ENCODE peak calls at places on chromosome 18, in four cellular contexts. M is endothelial cell of umbilical vein, I is RWPE1, T is psoas muscle. C is an unnamed sample.

GRCh38 chr18:2926528-2926927 is 79.7 kb downstream of the EMILIN2 start:
- DNase-seq in M (no peak), I (no peak), T (no peak), C (no peak)

GRCh38 chr18:9802774-9803697 is 82.7 kb upstream of the TXNDC2 start:
- DNase-seq in I (no peak), M (no peak), T (no peak), C (no peak)

GRCh38 chr18:77124452-77124922 is 8.1 kb downstream of the MBP start:
- DNase-seq in I (no peak), M (no peak), T (peak), C (peak)

GRCh38 chr18:57107141-57107832 is 39.6 kb upstream of the BOD1L2 start:
- DNase-seq in I (peak), T (no peak), M (peak), C (peak)

GRCh38 chr18:46502444-46502843 is 154.6 kb downstream of the LOXHD1 start:
- DNase-seq in T (no peak), M (no peak), I (peak), C (no peak)

GRCh38 chr18:2244641-2245040 is 326.7 kb downstream of the METTL4 start:
- DNase-seq in M (no peak), I (no peak), T (no peak), C (no peak)

GRCh38 chr18:34493099-34493544 is 217.0 kb upstream of the DTNA start:
- DNase-seq in I (no peak), T (peak), M (peak), C (peak)

GRCh38 chr18:37272841-37273240 is 292.8 kb downstream of the CELF4 start:
- DNase-seq in I (no peak), M (no peak), T (no peak), C (no peak)

GRCh38 chr18:49321800-49322461 is 138.5 kb downstream of the DYM start:
- DNase-seq in T (no peak), M (peak), I (no peak), C (no peak)

GRCh38 chr18:13112982-13113381 is 105.6 kb upstream of the LDLRAD4 start:
- DNase-seq in M (peak), T (no peak), I (no peak), C (peak)

GRCh38 chr18:55403555-55403954 is 184.4 kb downstream of the TCF4 start:
- DNase-seq in I (no peak), M (no peak), T (no peak), C (no peak)

GRCh38 chr18:46411862-46412690 is 244.9 kb downstream of the LOXHD1 start:
- DNase-seq in I (no peak), M (no peak), T (peak), C (no peak)

GRCh38 chr18:48122376-48122775 is 191.9 kb upstream of the SMAD2 start:
- DNase-seq in M (no peak), I (no peak), T (no peak), C (no peak)

GRCh38 chr18:64410685-64411084 is 261.8 kb upstream of the LINC00305 start:
- DNase-seq in I (no peak), T (no peak), M (peak), C (no peak)

GRCh38 chr18:74806700-74807416 is 209.2 kb downstream of the ZNF407 start:
- DNase-seq in I (peak), T (no peak), M (peak), C (peak)

GRCh38 chr18:8365006-8365405 is 244.2 kb upstream of the RAB12 start:
- DNase-seq in M (no peak), I (no peak), T (no peak), C (no peak)

GRCh38 chr18:79395308-79395640 is 456 bp upstream of the NFATC1 start:
- DNase-seq in I (no peak), M (no peak), T (no peak), C (no peak)

GRCh38 chr18:79397288-79397829 is 1.6 kb downstream of the NFATC1 start:
- DNase-seq in T (peak), I (no peak), M (peak), C (no peak)

GRCh38 chr18:79397830-79398761 is 2.4 kb downstream of the NFATC1 start:
- DNase-seq in M (peak), T (peak), I (no peak), C (no peak)

GRCh38 chr18:79395761-79396404 is at the start of gene NFATC1:
- DNase-seq in M (peak), I (peak), T (peak), C (peak)

GRCh38 chr18:79396431-79397287 is 929 bp downstream of the NFATC1 start:
- DNase-seq in T (peak), M (peak), I (peak), C (peak)
- TF ChIP-seq CTCF in T (peak), M (no peak), I (peak), C (no peak)

DNA sequence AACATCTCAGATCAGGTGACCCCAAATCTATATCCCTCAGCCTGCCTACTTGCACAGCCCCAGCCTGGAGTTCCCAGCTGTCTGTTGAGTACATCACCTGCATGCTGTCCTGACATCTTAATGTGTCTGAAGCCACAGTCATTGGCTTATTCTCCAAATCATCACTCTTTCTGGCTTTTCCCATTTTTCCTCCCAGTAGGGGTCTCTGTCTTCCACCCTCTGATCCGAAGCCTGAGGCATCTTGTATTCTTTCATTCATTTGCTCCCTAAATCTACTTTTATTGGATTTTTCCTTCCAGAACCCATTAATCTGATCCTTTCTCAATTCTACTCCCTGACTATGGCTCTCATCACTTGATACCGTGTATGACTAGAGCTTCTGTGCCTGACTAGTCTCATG is 332.9 kb upstream of the DCC start:
- DNase-seq in T (no peak), M (no peak), I (no peak), C (no peak)
- TF ChIP-seq CTCF in T (no peak), M (no peak), I (no peak), C (no peak)

GRCh38 chr18:41532344-41533086 is 422.5 kb upstream of the PIK3C3 start:
- DNase-seq in M (peak), I (no peak), T (no peak), C (no peak)
- TF ChIP-seq CTCF in M (no peak), I (no peak), T (no peak), C (peak)

GRCh38 chr18:44543387-44543786 is 137.3 kb upstream of the SETBP1 start:
- DNase-seq in I (no peak), M (no peak), T (no peak), C (no peak)
- TF ChIP-seq CTCF in I (no peak), M (no peak), T (no peak), C (no peak)

GRCh38 chr18:52869942-52870907 is 530.2 kb downstream of the DCC start:
- DNase-seq in M (no peak), T (no peak), I (no peak), C (no peak)
- TF ChIP-seq CTCF in M (no peak), T (no peak), I (no peak), C (no peak)

DNA sequence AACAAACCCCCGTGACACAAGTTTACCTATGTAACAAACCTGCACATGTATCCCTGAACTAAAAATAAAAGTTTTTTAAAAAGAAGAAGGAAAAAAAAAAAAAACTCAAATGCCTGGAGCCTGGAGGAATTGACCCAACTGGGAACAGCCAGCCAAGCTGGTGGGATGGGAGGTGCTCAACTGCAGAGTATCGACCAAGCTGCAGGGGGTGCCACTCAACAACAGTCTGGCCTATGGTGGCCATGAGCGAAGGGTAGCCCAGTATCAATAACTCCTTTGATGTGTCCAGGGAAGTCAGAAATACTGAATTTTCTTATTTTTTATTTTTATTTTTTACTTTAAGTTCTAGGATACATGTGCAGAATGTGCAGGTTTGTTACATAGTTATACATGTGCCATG is 310.3 kb upstream of the DLGAP1 start:
- DNase-seq in T (no peak), I (no peak), M (no peak), C (no peak)
- TF ChIP-seq CTCF in T (no peak), I (no peak), M (no peak), C (no peak)